ENCODE peak calls at places on chromosomes 13 and 19, in four cellular contexts. One of them, this sample, is unnamed.

GRCh38 chr19:46618670-46619231 is 6.1 kb downstream of the PTGIR start:
- DNase-seq in GM23248: peak; percentile 70
- DNase-seq in activated CD4-positive, CD25-positive, alpha-beta regulatory T cell treated with anti-CD3 and anti-CD28 coated beads, Interleukin-2, amount 50 U/mL, for 16 hours: no peak
- DNase-seq in DMS153: peak; percentile 14
- DNase-seq in this sample: peak; percentile 68

GRCh38 chr19:5144545-5145179 is 175.7 kb downstream of the KDM4B start:
- DNase-seq in GM23248: no peak
- DNase-seq in activated CD4-positive, CD25-positive, alpha-beta regulatory T cell treated with anti-CD3 and anti-CD28 coated beads, Interleukin-2, amount 50 U/mL, for 16 hours: no peak
- DNase-seq in DMS153: no peak
- DNase-seq in this sample: peak; percentile 13

GRCh38 chr19:2214253-2214652 is 21.9 kb downstream of the PLEKHJ1 start:
- DNase-seq in GM23248: no peak
- DNase-seq in activated CD4-positive, CD25-positive, alpha-beta regulatory T cell treated with anti-CD3 and anti-CD28 coated beads, Interleukin-2, amount 50 U/mL, for 16 hours: no peak
- DNase-seq in DMS153: no peak
- DNase-seq in this sample: no peak

GRCh38 chr13:41231786-41232185 is 31.6 kb downstream of the MTRF1 start:
- DNase-seq in GM23248: no peak
- DNase-seq in activated CD4-positive, CD25-positive, alpha-beta regulatory T cell treated with anti-CD3 and anti-CD28 coated beads, Interleukin-2, amount 50 U/mL, for 16 hours: no peak
- DNase-seq in DMS153: peak; percentile 42
- DNase-seq in this sample: no peak

GRCh38 chr19:8352134-8352827 is 9.2 kb upstream of the KANK3 start:
- DNase-seq in GM23248: peak; percentile 51
- DNase-seq in activated CD4-positive, CD25-positive, alpha-beta regulatory T cell treated with anti-CD3 and anti-CD28 coated beads, Interleukin-2, amount 50 U/mL, for 16 hours: no peak
- DNase-seq in DMS153: no peak
- DNase-seq in this sample: no peak

GRCh38 chr13:34340534-34340933 is 522.6 kb downstream of the RFC3 start:
- DNase-seq in GM23248: peak; percentile 71
- DNase-seq in activated CD4-positive, CD25-positive, alpha-beta regulatory T cell treated with anti-CD3 and anti-CD28 coated beads, Interleukin-2, amount 50 U/mL, for 16 hours: no peak
- DNase-seq in DMS153: peak; percentile 37
- DNase-seq in this sample: no peak

GRCh38 chr13:30119476-30119875 is 187.9 kb downstream of the KATNAL1 start:
- DNase-seq in GM23248: peak; percentile 89
- DNase-seq in activated CD4-positive, CD25-positive, alpha-beta regulatory T cell treated with anti-CD3 and anti-CD28 coated beads, Interleukin-2, amount 50 U/mL, for 16 hours: no peak
- DNase-seq in DMS153: no peak
- DNase-seq in this sample: no peak

GRCh38 chr19:3606174-3606689 is 443 bp downstream of the TBXA2R start:
- DNase-seq in GM23248: peak; percentile 37
- DNase-seq in activated CD4-positive, CD25-positive, alpha-beta regulatory T cell treated with anti-CD3 and anti-CD28 coated beads, Interleukin-2, amount 50 U/mL, for 16 hours: no peak
- DNase-seq in DMS153: peak; percentile 44
- DNase-seq in this sample: no peak

GRCh38 chr13:41515491-41516139 is 58.3 kb downstream of the RGCC start:
- DNase-seq in GM23248: no peak
- DNase-seq in activated CD4-positive, CD25-positive, alpha-beta regulatory T cell treated with anti-CD3 and anti-CD28 coated beads, Interleukin-2, amount 50 U/mL, for 16 hours: no peak
- DNase-seq in DMS153: no peak
- DNase-seq in this sample: no peak

GRCh38 chr19:55703790-55704215 is 28.8 kb downstream of the EPN1 start:
- DNase-seq in GM23248: peak; percentile 66
- DNase-seq in activated CD4-positive, CD25-positive, alpha-beta regulatory T cell treated with anti-CD3 and anti-CD28 coated beads, Interleukin-2, amount 50 U/mL, for 16 hours: no peak
- DNase-seq in DMS153: no peak
- DNase-seq in this sample: no peak

GRCh38 chr19:789473-790052 is 7.7 kb upstream of the PTBP1 start:
- DNase-seq in GM23248: peak; percentile 23
- DNase-seq in activated CD4-positive, CD25-positive, alpha-beta regulatory T cell treated with anti-CD3 and anti-CD28 coated beads, Interleukin-2, amount 50 U/mL, for 16 hours: no peak
- DNase-seq in DMS153: no peak
- DNase-seq in this sample: no peak

GRCh38 chr13:32142956-32143375 is 111.4 kb downstream of the FRY start:
- DNase-seq in GM23248: peak; percentile 23
- DNase-seq in activated CD4-positive, CD25-positive, alpha-beta regulatory T cell treated with anti-CD3 and anti-CD28 coated beads, Interleukin-2, amount 50 U/mL, for 16 hours: no peak
- DNase-seq in DMS153: no peak
- DNase-seq in this sample: no peak

GRCh38 chr13:110436786-110437370 is 124.6 kb downstream of the RAB20 start:
- DNase-seq in GM23248: no peak
- DNase-seq in activated CD4-positive, CD25-positive, alpha-beta regulatory T cell treated with anti-CD3 and anti-CD28 coated beads, Interleukin-2, amount 50 U/mL, for 16 hours: no peak
- DNase-seq in DMS153: no peak
- DNase-seq in this sample: no peak